ENCODE peak calls at places on chromosomes 3 and 15, in five cellular contexts. Z is RWPE1; C is CD8-positive, alpha-beta T cell; B is CD4-positive, alpha-beta T cell; F is AG09309. J is an unnamed sample.

GRCh38 chr15:89072277-89072869 is 15.9 kb upstream of the ABHD2 start:
- DNase-seq in F (no peak), B (no peak), Z (no peak), C (no peak), J (no peak)

GRCh38 chr3:169822091-169822490 is 9.4 kb upstream of the LRRC34 start:
- DNase-seq in B (no peak), F (no peak), Z (no peak), C (no peak), J (no peak)

GRCh38 chr3:86245360-86245759 is 745.6 kb downstream of the VGLL3 start:
- DNase-seq in C (no peak), F (no peak), Z (no peak), B (no peak), J (no peak)

GRCh38 chr3:19250959-19251610 is 102.8 kb downstream of the KCNH8 start:
- DNase-seq in C (no peak), F (no peak), B (no peak), Z (no peak), J (no peak)

GRCh38 chr15:31498756-31499155 is 172.1 kb downstream of the KLF13 start:
- DNase-seq in B (no peak), Z (no peak), C (no peak), F (no peak), J (no peak)

GRCh38 chr3:100954990-100955389 is 38.2 kb downstream of the ABI3BP start:
- DNase-seq in Z (peak; percentile 14), C (no peak), F (peak; percentile 95), B (no peak), J (no peak)

GRCh38 chr3:134148534-134148933 is 102.1 kb downstream of the RYK start:
- DNase-seq in C (no peak), F (no peak), Z (no peak), B (no peak), J (no peak)

GRCh38 chr3:188092648-188093047 is 61.3 kb upstream of the LPP start:
- DNase-seq in F (no peak), B (no peak), Z (no peak), C (no peak), J (no peak)

GRCh38 chr3:102936511-102936910 is 501.7 kb downstream of the ZPLD1 start:
- DNase-seq in B (no peak), C (no peak), Z (no peak), F (no peak), J (no peak)

GRCh38 chr3:16056210-16056607 is 118.3 kb upstream of the GALNT15 start:
- DNase-seq in C (no peak), B (no peak), Z (no peak), F (no peak), J (no peak)

GRCh38 chr15:75043509-75044257 is 20.3 kb downstream of the PPCDC start:
- DNase-seq in C (no peak), F (peak; percentile 99), Z (no peak), B (no peak), J (peak; percentile 87)

GRCh38 chr3:32706348-32707025 is 21.5 kb downstream of the CNOT10 start:
- DNase-seq in Z (no peak), F (no peak), C (no peak), B (no peak), J (no peak)

GRCh38 chr3:119173325-119173724 is at the start of gene UPK1B:
- DNase-seq in Z (no peak), C (no peak), F (no peak), B (no peak), J (no peak)

GRCh38 chr3:69938061-69938460 is 61.5 kb upstream of the SAMMSON start:
- DNase-seq in F (no peak), B (no peak), Z (no peak), C (no peak), J (no peak)

GRCh38 chr3:69932501-69932900 is 67.0 kb upstream of the SAMMSON start:
- DNase-seq in C (no peak), B (no peak), F (no peak), Z (no peak), J (no peak)

GRCh38 chr3:69932087-69932486 is 67.4 kb upstream of the SAMMSON start:
- DNase-seq in C (no peak), Z (no peak), F (no peak), B (no peak), J (no peak)

GRCh38 chr3:69934398-69934797 is 65.1 kb upstream of the SAMMSON start:
- DNase-seq in Z (no peak), F (no peak), B (no peak), C (no peak), J (no peak)

GRCh38 chr3:69936266-69936665 is 63.3 kb upstream of the SAMMSON start:
- DNase-seq in B (no peak), C (no peak), Z (no peak), F (no peak), J (no peak)
- TF ChIP-seq CTCF in B (no peak), C (no peak), Z (no peak), F (no peak), J (no peak)

DNA sequence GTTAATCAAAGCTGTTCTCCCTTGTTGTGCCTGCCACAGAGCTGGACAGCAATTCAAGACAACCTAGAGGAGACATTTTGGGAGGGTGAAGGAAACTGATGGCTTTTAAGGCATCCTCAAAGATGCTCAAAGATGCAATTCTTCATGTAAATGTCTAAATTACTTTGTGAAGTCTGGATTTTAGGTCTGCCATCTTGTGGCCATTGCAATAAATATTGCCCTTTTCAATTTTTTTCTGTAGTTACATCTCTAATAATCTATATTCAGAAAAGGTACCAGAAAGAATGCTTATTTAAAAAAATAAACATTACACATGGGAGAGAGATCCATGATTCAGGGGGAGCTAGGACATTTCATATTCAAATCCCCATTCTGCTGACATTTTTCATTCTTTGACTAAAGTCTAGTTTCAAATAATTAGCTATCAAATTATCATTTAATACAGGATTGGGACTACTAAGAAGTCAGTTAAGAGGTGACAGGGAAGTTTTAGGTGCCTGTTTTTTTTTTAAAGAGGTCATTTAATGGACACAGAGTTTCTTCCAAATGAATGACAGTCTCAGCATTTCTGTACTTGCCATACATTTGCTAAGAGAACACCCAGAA is 259.8 kb upstream of the WNT5A start:
- DNase-seq in F (no peak), C (no peak), B (no peak), Z (peak; percentile 7), J (no peak)
- TF ChIP-seq CTCF in F (peak; percentile 37), C (no peak), B (no peak), Z (peak; percentile 49), J (peak; percentile 47)

GRCh38 chr3:66376568-66376967 is 124.3 kb downstream of the LRIG1 start:
- DNase-seq in Z (peak; percentile 41), F (peak; percentile 39), C (no peak), B (no peak), J (no peak)

GRCh38 chr3:66367979-66368378 is 132.8 kb downstream of the LRIG1 start:
- DNase-seq in F (no peak), Z (no peak), B (no peak), C (no peak), J (no peak)

GRCh38 chr3:66370179-66370578 is 130.6 kb downstream of the LRIG1 start:
- DNase-seq in F (no peak), B (no peak), Z (no peak), C (no peak), J (no peak)

GRCh38 chr3:66371432-66371831 is 129.4 kb downstream of the LRIG1 start:
- DNase-seq in B (no peak), C (no peak), F (no peak), Z (no peak), J (no peak)

DNA sequence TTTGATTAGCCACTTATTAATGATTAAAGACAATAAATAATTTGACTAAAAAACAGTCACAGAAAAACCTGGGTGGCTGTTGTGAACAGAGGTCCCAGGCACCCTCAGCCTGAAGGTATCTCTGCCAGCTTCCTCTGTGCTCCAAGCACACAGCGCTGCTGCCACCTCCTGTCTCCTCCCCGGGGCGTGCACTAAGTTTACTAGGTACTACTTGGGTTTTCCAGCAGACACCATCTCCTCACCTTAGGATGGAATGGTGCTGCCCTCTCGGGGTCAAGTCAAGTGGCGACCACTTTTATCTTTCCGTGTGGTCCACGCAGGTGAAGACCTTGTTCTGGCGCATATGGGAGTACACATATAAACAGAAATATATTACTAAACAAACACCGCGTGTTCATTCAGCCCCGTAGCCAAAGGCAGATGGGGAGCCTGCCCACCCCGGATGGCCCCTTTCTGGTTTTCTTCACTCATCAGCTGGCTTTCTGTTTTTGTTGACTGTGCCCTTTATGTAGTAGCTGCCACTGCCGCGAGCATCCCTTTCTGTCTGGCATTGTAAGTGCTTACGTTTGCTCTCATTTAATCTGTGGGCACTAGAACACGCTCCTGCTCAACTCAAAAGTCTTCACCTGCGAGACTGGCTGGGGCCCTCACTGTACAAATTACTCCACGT is 128.0 kb downstream of the LRIG1 start:
- DNase-seq in B (peak; percentile 52), F (no peak), Z (no peak), C (peak; percentile 31), J (no peak)
- TF ChIP-seq CTCF in B (peak; percentile 17), F (peak; percentile 43), Z (no peak), C (peak; percentile 38), J (peak; percentile 18)

DNA sequence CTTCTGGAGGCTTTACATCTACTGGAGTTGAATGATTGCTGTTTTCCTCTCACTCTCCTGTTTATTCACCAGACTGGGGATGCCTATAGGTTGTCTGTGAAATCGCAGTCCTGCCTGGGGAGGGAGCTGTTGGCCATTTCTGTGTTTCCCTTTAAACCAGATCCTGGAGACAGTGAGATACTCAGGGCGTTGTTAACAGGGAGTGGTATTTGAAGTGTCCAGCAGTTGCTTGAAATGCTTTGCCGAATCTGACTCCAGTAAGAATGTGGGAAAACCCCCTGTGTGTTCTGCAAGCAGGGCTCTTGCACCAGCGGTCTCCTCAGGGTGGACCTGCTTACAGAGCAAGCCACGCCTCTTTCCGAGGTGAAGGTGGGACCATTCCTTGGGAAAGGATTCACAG is 4.3 kb upstream of the LRRK1 start:
- DNase-seq in C (no peak), F (no peak), Z (no peak), B (no peak), J (no peak)
- TF ChIP-seq CTCF in C (no peak), F (peak; percentile 28), Z (no peak), B (no peak), J (no peak)

GRCh38 chr15:56428821-56429458 is 36.0 kb downstream of the MNS1 start:
- DNase-seq in F (peak; percentile 10), B (no peak), Z (peak; percentile 42), C (no peak), J (peak; percentile 15)
- TF ChIP-seq CTCF in F (peak; percentile 31), B (peak; percentile 50), Z (peak; percentile 79), C (peak; percentile 31), J (peak; percentile 35)

J was measured in GM06990.